ENCODE peak calls at places on chromosomes 13 and 19, in nine cellular contexts. One of them, this sample, is unnamed. For H3K36me3, the result is how much of the 10 kb centered on the place peaks cover.

GRCh38 chr19:42352216-42352892 is 26.9 kb downstream of the MEGF8 start:
- DNase-seq in neuronal stem cell: peak
- DNase-seq in BE2C: peak
- DNase-seq in mucosa of descending colon: no peak
- DNase-seq in OCI-LY7: no peak
- DNase-seq in fibroblast of lung: no peak
- DNase-seq in heart left ventricle: no peak
- DNase-seq in tibial artery: no peak
- DNase-seq in K562: no peak
- DNase-seq in this sample: no peak

GRCh38 chr13:53460776-53461175 is 432.2 kb downstream of the OLFM4 start:
- DNase-seq in K562: no peak
- DNase-seq in BE2C: no peak
- DNase-seq in neuronal stem cell: no peak
- DNase-seq in tibial artery: no peak
- DNase-seq in mucosa of descending colon: no peak
- DNase-seq in heart left ventricle: no peak
- DNase-seq in OCI-LY7: no peak
- DNase-seq in fibroblast of lung: no peak
- DNase-seq in this sample: no peak

GRCh38 chr19:42469311-42470239 is 26.8 kb upstream of the CXCL17 start:
- DNase-seq in K562: no peak
- DNase-seq in heart left ventricle: no peak
- DNase-seq in tibial artery: no peak
- DNase-seq in neuronal stem cell: no peak
- DNase-seq in BE2C: no peak
- DNase-seq in fibroblast of lung: no peak
- DNase-seq in OCI-LY7: peak
- DNase-seq in mucosa of descending colon: no peak
- DNase-seq in this sample: no peak

GRCh38 chr13:112947796-112948195 is 21.2 kb upstream of the MCF2L start:
- DNase-seq in mucosa of descending colon: no peak
- DNase-seq in neuronal stem cell: no peak
- DNase-seq in OCI-LY7: no peak
- DNase-seq in tibial artery: no peak
- DNase-seq in heart left ventricle: no peak
- DNase-seq in fibroblast of lung: no peak
- DNase-seq in K562: no peak
- DNase-seq in BE2C: no peak
- DNase-seq in this sample: no peak

GRCh38 chr13:24672141-24673132 is 7.8 kb upstream of the ATP12A start:
- DNase-seq in OCI-LY7: no peak
- DNase-seq in K562: no peak
- DNase-seq in neuronal stem cell: no peak
- DNase-seq in heart left ventricle: no peak
- DNase-seq in BE2C: no peak
- DNase-seq in tibial artery: no peak
- DNase-seq in fibroblast of lung: no peak
- DNase-seq in mucosa of descending colon: no peak
- DNase-seq in this sample: no peak

GRCh38 chr13:25733061-25733491 is 318.7 kb downstream of the SHISA2 start:
- DNase-seq in neuronal stem cell: no peak
- DNase-seq in tibial artery: no peak
- DNase-seq in OCI-LY7: no peak
- DNase-seq in K562: no peak
- DNase-seq in mucosa of descending colon: no peak
- DNase-seq in heart left ventricle: no peak
- DNase-seq in fibroblast of lung: no peak
- DNase-seq in BE2C: no peak
- DNase-seq in this sample: no peak

GRCh38 chr19:42269518-42270345 is 680 bp downstream of the CIC start:
- DNase-seq in BE2C: no peak
- DNase-seq in mucosa of descending colon: peak
- DNase-seq in fibroblast of lung: no peak
- DNase-seq in neuronal stem cell: no peak
- DNase-seq in heart left ventricle: no peak
- DNase-seq in tibial artery: no peak
- DNase-seq in OCI-LY7: no peak
- DNase-seq in K562: no peak
- DNase-seq in this sample: no peak

GRCh38 chr13:40169476-40169875 is 497.0 kb downstream of the FOXO1 start:
- DNase-seq in OCI-LY7: no peak
- DNase-seq in K562: no peak
- DNase-seq in heart left ventricle: no peak
- DNase-seq in tibial artery: no peak
- DNase-seq in fibroblast of lung: no peak
- DNase-seq in BE2C: no peak
- DNase-seq in mucosa of descending colon: no peak
- DNase-seq in neuronal stem cell: no peak
- DNase-seq in this sample: no peak

GRCh38 chr13:108929532-108929931 is 300.1 kb downstream of the MYO16 start:
- DNase-seq in heart left ventricle: no peak
- DNase-seq in fibroblast of lung: peak
- DNase-seq in mucosa of descending colon: no peak
- DNase-seq in tibial artery: no peak
- DNase-seq in BE2C: no peak
- DNase-seq in K562: no peak
- DNase-seq in OCI-LY7: no peak
- DNase-seq in neuronal stem cell: no peak
- DNase-seq in this sample: no peak

GRCh38 chr19:48921721-48922500 is 11.6 kb upstream of the DHDH start:
- DNase-seq in mucosa of descending colon: no peak
- DNase-seq in OCI-LY7: no peak
- DNase-seq in BE2C: no peak
- DNase-seq in tibial artery: no peak
- DNase-seq in K562: no peak
- DNase-seq in heart left ventricle: no peak
- DNase-seq in neuronal stem cell: no peak
- DNase-seq in fibroblast of lung: no peak
- DNase-seq in this sample: no peak

DNA sequence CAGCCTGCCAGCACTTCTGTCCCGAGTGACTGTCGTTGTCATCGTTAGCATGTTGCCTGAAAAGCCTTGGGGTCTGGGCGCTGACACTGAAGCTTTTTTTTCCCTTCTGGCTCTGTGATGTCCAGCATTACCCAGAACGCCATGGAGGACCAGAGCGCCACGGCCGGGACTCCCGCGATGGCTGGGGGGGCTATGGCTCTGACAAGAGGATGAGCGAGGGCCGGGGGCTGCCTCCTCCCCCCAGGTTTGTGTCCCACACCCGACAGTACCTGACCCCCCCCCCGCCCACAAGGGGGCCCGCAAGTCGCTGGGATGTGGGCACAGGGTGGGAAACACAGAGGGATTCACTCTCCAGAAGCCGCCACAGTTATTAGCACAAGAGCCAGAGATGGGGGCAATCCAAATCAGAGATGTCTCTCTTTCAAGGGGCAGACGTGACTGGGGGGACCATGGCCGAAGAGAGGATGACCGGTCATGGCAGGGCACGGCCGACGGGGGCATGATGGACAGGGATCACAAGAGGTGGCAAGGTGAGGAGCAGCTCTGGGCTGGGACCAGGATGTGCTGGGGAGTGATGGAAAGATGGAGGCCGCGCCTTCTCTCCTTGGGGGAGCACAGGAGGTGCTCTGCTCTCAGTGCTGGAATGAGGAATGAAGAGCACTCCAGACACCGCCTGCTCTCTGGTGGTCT is 13.2 kb downstream of the MICOS13 start:
- DNase-seq in BE2C: no peak
- DNase-seq in heart left ventricle: no peak
- DNase-seq in tibial artery: no peak
- DNase-seq in neuronal stem cell: no peak
- DNase-seq in fibroblast of lung: no peak
- DNase-seq in K562: no peak
- DNase-seq in mucosa of descending colon: no peak
- DNase-seq in OCI-LY7: no peak
- DNase-seq in this sample: no peak
- H3K36me3 ChIP-seq in BE2C: half or more
- H3K36me3 ChIP-seq in heart left ventricle: under half
- H3K36me3 ChIP-seq in tibial artery: half or more
- H3K36me3 ChIP-seq in neuronal stem cell: half or more
- H3K36me3 ChIP-seq in fibroblast of lung: under half
- H3K36me3 ChIP-seq in K562: half or more
- H3K36me3 ChIP-seq in mucosa of descending colon: under half
- H3K36me3 ChIP-seq in OCI-LY7: half or more
- H3K36me3 ChIP-seq in this sample: under half

DNA sequence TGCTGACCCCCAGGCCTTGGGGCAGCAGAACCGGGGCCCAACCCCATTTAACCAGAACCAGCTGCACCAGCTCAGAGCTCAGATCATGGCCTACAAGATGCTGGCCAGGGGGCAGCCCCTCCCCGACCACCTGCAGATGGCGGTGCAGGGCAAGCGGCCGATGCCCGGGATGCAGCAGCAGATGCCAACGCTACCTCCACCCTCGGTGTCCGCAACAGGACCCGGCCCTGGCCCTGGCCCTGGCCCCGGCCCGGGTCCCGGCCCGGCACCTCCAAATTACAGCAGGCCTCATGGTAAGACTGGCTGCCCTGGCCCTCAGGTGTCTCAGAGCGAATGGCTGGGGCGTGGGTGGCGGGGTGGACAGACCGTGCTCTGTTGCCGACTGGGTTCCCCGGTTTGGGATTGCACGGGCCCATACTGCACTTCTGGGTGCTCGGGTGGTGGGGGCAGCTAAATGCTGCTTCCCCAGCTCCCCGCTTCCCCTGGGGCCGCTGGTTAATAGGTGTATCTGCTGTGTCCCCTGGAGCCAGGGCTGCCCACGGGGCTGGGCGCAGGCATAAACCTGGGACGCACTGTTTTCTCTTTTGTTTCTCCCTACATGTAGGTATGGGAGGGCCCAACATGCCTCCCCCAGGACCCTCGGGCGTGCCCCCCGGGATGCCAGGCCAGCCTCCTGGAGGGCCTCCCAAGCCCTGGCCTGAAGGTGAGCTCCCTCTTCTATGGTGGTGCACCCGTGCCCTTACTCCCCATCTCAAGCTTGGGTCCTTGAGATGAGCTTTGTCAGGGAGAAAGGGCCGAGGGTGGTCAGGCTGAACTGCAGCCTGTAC is 25.7 kb downstream of the SMARCA4 start:
- DNase-seq in K562: no peak
- DNase-seq in mucosa of descending colon: no peak
- DNase-seq in OCI-LY7: no peak
- DNase-seq in fibroblast of lung: no peak
- DNase-seq in heart left ventricle: no peak
- DNase-seq in tibial artery: no peak
- DNase-seq in neuronal stem cell: no peak
- DNase-seq in BE2C: no peak
- DNase-seq in this sample: no peak
- H3K36me3 ChIP-seq in K562: half or more
- H3K36me3 ChIP-seq in mucosa of descending colon: under half
- H3K36me3 ChIP-seq in OCI-LY7: half or more
- H3K36me3 ChIP-seq in fibroblast of lung: under half
- H3K36me3 ChIP-seq in heart left ventricle: under half
- H3K36me3 ChIP-seq in tibial artery: under half
- H3K36me3 ChIP-seq in neuronal stem cell: half or more
- H3K36me3 ChIP-seq in BE2C: half or more
- H3K36me3 ChIP-seq in this sample: half or more

DNA sequence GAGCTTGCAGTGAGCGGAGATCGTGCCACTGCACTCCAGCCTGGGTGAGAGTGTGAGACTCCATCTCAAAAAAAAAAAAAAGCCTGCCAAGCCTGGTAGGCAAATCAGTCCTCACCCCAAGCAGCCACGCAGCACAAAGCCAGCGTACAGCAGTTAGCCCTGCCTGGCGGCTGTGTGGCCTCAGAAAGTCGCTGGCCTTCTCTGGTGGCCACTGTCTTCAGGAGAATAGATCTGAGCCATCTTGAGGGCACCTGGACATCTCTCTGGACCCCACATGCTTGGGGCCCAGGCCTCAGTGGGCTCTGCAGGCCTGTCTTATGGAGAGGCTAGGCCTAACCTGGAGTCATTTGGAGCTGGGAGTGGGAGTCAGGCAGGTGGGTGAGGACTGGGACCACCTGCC is 23.0 kb downstream of the PIAS4 start:
- DNase-seq in OCI-LY7: no peak
- DNase-seq in heart left ventricle: no peak
- DNase-seq in BE2C: no peak
- DNase-seq in mucosa of descending colon: no peak
- DNase-seq in fibroblast of lung: no peak
- DNase-seq in K562: no peak
- DNase-seq in neuronal stem cell: no peak
- DNase-seq in tibial artery: no peak
- DNase-seq in this sample: no peak
- H3K36me3 ChIP-seq in OCI-LY7: under half
- H3K36me3 ChIP-seq in heart left ventricle: under half
- H3K36me3 ChIP-seq in BE2C: under half
- H3K36me3 ChIP-seq in mucosa of descending colon: under half
- H3K36me3 ChIP-seq in fibroblast of lung: under half
- H3K36me3 ChIP-seq in K562: half or more
- H3K36me3 ChIP-seq in neuronal stem cell: half or more
- H3K36me3 ChIP-seq in tibial artery: under half
- H3K36me3 ChIP-seq in this sample: under half

GRCh38 chr13:49314344-49314882 is 66.7 kb downstream of the CDADC1 start:
- DNase-seq in K562: no peak
- DNase-seq in fibroblast of lung: no peak
- DNase-seq in neuronal stem cell: no peak
- DNase-seq in OCI-LY7: no peak
- DNase-seq in heart left ventricle: no peak
- DNase-seq in mucosa of descending colon: no peak
- DNase-seq in tibial artery: no peak
- DNase-seq in BE2C: no peak
- DNase-seq in this sample: no peak

GRCh38 chr13:49319555-49320350 is 72.0 kb downstream of the CDADC1 start:
- DNase-seq in fibroblast of lung: peak
- DNase-seq in K562: no peak
- DNase-seq in mucosa of descending colon: no peak
- DNase-seq in BE2C: no peak
- DNase-seq in tibial artery: no peak
- DNase-seq in neuronal stem cell: no peak
- DNase-seq in OCI-LY7: peak
- DNase-seq in heart left ventricle: no peak
- DNase-seq in this sample: no peak

GRCh38 chr13:49311816-49312215 is 64.1 kb downstream of the CDADC1 start:
- DNase-seq in K562: no peak
- DNase-seq in OCI-LY7: no peak
- DNase-seq in fibroblast of lung: no peak
- DNase-seq in mucosa of descending colon: no peak
- DNase-seq in tibial artery: no peak
- DNase-seq in heart left ventricle: no peak
- DNase-seq in BE2C: no peak
- DNase-seq in neuronal stem cell: no peak
- DNase-seq in this sample: no peak

GRCh38 chr13:49315036-49315565 is 67.4 kb downstream of the CDADC1 start:
- DNase-seq in BE2C: no peak
- DNase-seq in heart left ventricle: no peak
- DNase-seq in tibial artery: no peak
- DNase-seq in fibroblast of lung: no peak
- DNase-seq in neuronal stem cell: no peak
- DNase-seq in mucosa of descending colon: no peak
- DNase-seq in OCI-LY7: no peak
- DNase-seq in K562: no peak
- DNase-seq in this sample: no peak

GRCh38 chr13:49315756-49316481 is 68.2 kb downstream of the CDADC1 start:
- DNase-seq in heart left ventricle: no peak
- DNase-seq in BE2C: no peak
- DNase-seq in OCI-LY7: no peak
- DNase-seq in K562: no peak
- DNase-seq in tibial artery: no peak
- DNase-seq in neuronal stem cell: no peak
- DNase-seq in mucosa of descending colon: no peak
- DNase-seq in fibroblast of lung: no peak
- DNase-seq in this sample: no peak
- H3K36me3 ChIP-seq in heart left ventricle: under half
- H3K36me3 ChIP-seq in BE2C: under half
- H3K36me3 ChIP-seq in OCI-LY7: half or more
- H3K36me3 ChIP-seq in K562: under half
- H3K36me3 ChIP-seq in tibial artery: under half
- H3K36me3 ChIP-seq in neuronal stem cell: under half
- H3K36me3 ChIP-seq in mucosa of descending colon: under half
- H3K36me3 ChIP-seq in fibroblast of lung: under half
- H3K36me3 ChIP-seq in this sample: under half

GRCh38 chr19:2429917-2430570 is 2.7 kb upstream of the TIMM13 start:
- DNase-seq in tibial artery: no peak
- DNase-seq in mucosa of descending colon: no peak
- DNase-seq in fibroblast of lung: no peak
- DNase-seq in OCI-LY7: no peak
- DNase-seq in heart left ventricle: no peak
- DNase-seq in BE2C: peak
- DNase-seq in K562: no peak
- DNase-seq in neuronal stem cell: no peak
- DNase-seq in this sample: no peak
- H3K36me3 ChIP-seq in tibial artery: under half
- H3K36me3 ChIP-seq in mucosa of descending colon: under half
- H3K36me3 ChIP-seq in fibroblast of lung: under half
- H3K36me3 ChIP-seq in OCI-LY7: half or more
- H3K36me3 ChIP-seq in heart left ventricle: under half
- H3K36me3 ChIP-seq in BE2C: half or more
- H3K36me3 ChIP-seq in K562: half or more
- H3K36me3 ChIP-seq in neuronal stem cell: half or more
- H3K36me3 ChIP-seq in this sample: under half

This sample was measured in iPS DF 6.9.